ENCODE peak calls at places on chromosomes 13 and 19, in ten cellular contexts. B is left lung; O is heart left ventricle; P is lung; Z is tibial nerve; M is CD8-positive, alpha-beta memory T cell; X is neuronal stem cell; S is stomach; Y is fibroblast of lung; D is aorta. V is an unnamed sample.

GRCh38 chr13:60274664-60275063 is 110.9 kb upstream of the DIAPH3 start:
- DNase-seq in S (no peak), Z (no peak), Y (no peak), P (no peak), B (no peak), M (no peak), D (no peak), X (no peak), O (no peak), V (no peak)

GRCh38 chr19:43699506-43700367 is 16.1 kb upstream of the IRGC start:
- DNase-seq in Y (peak; percentile 52), O (peak; percentile 46), B (peak; percentile 83), P (no peak), Z (no peak), S (peak; percentile 34), D (peak; percentile 63), X (peak; percentile 63), M (peak; percentile 5), V (no peak)

GRCh38 chr13:66048888-66049287 is 1181.2 kb downstream of the PCDH9 start:
- DNase-seq in O (no peak), M (no peak), Z (no peak), B (no peak), P (no peak), X (no peak), D (no peak), S (no peak), Y (no peak), V (no peak)

GRCh38 chr13:99988469-99989375 is 7.1 kb downstream of the ZIC2 start:
- DNase-seq in O (no peak), X (peak; percentile 6), D (no peak), P (no peak), S (no peak), Y (no peak), Z (no peak), M (no peak), B (no peak), V (no peak)

GRCh38 chr19:48186541-48186991 is 16.1 kb downstream of the ZSWIM9 start:
- DNase-seq in P (no peak), M (no peak), Z (no peak), S (no peak), B (no peak), O (no peak), Y (no peak), X (no peak), D (no peak), V (no peak)

GRCh38 chr13:111519041-111519440 is 198.6 kb downstream of the TEX29 start:
- DNase-seq in S (no peak), Z (no peak), D (no peak), O (no peak), M (no peak), X (no peak), Y (no peak), P (no peak), B (peak; percentile 39), V (no peak)

GRCh38 chr13:90757127-90757680 is 590.3 kb upstream of the MIR17HG start:
- DNase-seq in Y (no peak), O (no peak), B (no peak), D (no peak), M (no peak), P (no peak), S (no peak), X (no peak), Z (no peak), V (no peak)

GRCh38 chr13:102648046-102648445 is 46.8 kb downstream of the METTL21C start:
- DNase-seq in X (no peak), M (no peak), Z (no peak), O (no peak), B (no peak), S (no peak), D (no peak), P (no peak), Y (no peak), V (no peak)

DNA sequence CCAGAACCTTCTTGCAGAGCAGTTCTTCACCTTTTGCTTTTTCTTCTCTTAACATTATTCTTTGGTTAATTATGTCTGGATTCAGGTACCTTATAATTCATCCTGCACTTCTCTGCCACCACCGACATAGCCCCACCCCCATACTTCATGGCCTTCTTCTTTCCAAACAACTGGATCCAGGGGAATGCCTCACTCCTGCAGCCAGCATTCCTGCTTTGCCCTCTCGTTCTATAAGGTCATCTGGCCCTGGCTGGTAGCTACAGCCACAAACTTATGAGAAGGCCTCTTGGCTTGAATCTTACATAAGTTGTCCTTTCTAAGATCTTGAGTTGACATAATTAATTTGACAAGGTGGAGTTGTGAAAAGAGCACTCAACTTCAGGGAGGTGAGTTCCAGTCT is 84.1 kb upstream of the FRY start:
- DNase-seq in Z (no peak), O (no peak), M (no peak), S (no peak), X (no peak), D (no peak), Y (no peak), P (no peak), B (no peak), V (no peak)
- H3K4me1 ChIP-seq in Z (peaks cover 13% of the 10 kb centered on the region), O (peaks cover 29% of the 10 kb centered on the region), M (no peaks in the 10 kb centered on the region), S (peaks cover 13% of the 10 kb centered on the region), X (peaks cover 6% of the 10 kb centered on the region), D (no peaks in the 10 kb centered on the region), Y (peaks cover 28% of the 10 kb centered on the region), P (peaks cover 6% of the 10 kb centered on the region), B (peaks cover 70% of the 10 kb centered on the region), V (no peaks in the 10 kb centered on the region)

GRCh38 chr19:41941410-41942202 is 13.4 kb upstream of the ERFL start:
- DNase-seq in S (no peak), P (no peak), B (no peak), O (no peak), D (no peak), Z (no peak), X (no peak), Y (no peak), M (no peak), V (no peak)

GRCh38 chr19:41940443-41941409 is 12.5 kb upstream of the ERFL start:
- DNase-seq in Z (no peak), B (no peak), S (no peak), Y (no peak), D (no peak), O (no peak), M (no peak), X (no peak), P (no peak), V (no peak)

GRCh38 chr19:41937976-41938375 is 9.7 kb upstream of the ERFL start:
- DNase-seq in Z (no peak), S (no peak), M (no peak), D (no peak), P (no peak), X (no peak), Y (no peak), O (no peak), B (no peak), V (no peak)

GRCh38 chr19:41937525-41937924 is 9.3 kb upstream of the ERFL start:
- DNase-seq in P (no peak), S (no peak), Z (no peak), O (no peak), M (no peak), X (no peak), Y (no peak), D (no peak), B (no peak), V (no peak)

GRCh38 chr19:41939861-41940442 is 11.7 kb upstream of the ERFL start:
- DNase-seq in Z (no peak), X (no peak), P (no peak), Y (no peak), B (peak; percentile 84), S (peak; percentile 43), O (peak; percentile 54), D (no peak), M (no peak), V (peak; percentile 33)
- H3K4me3 ChIP-seq in Z (peak overlapping the region; percentile 45), X (peak overlapping the region; percentile 77), P (peak overlapping the region; percentile 26), Y (no peak overlapping the region), B (peak overlapping the region; percentile 40), S (peak overlapping the region; percentile 46), O (peak overlapping the region; percentile 54), D (no peak overlapping the region), M (no peak overlapping the region), V (peak overlapping the region; percentile 53)

GRCh38 chr19:13998426-13998825 is 7.7 kb downstream of the RFX1 start:
- DNase-seq in Y (no peak), B (no peak), Z (no peak), D (peak; percentile 2), X (no peak), O (no peak), M (no peak), P (no peak), S (no peak), V (no peak)

GRCh38 chr19:14003279-14004051 is 2.7 kb downstream of the RFX1 start:
- DNase-seq in D (peak; percentile 46), X (no peak), P (no peak), Z (no peak), O (no peak), Y (no peak), S (no peak), M (peak; percentile 36), B (peak; percentile 8), V (no peak)

GRCh38 chr19:14002571-14003278 is 3.4 kb downstream of the RFX1 start:
- DNase-seq in B (peak; percentile 59), O (no peak), X (no peak), S (no peak), D (peak; percentile 49), M (peak; percentile 51), P (no peak), Z (no peak), Y (no peak), V (no peak)

GRCh38 chr19:13999085-13999484 is 7.0 kb downstream of the RFX1 start:
- DNase-seq in Z (no peak), S (no peak), O (no peak), Y (no peak), D (no peak), M (no peak), P (no peak), X (no peak), B (no peak), V (no peak)

DNA sequence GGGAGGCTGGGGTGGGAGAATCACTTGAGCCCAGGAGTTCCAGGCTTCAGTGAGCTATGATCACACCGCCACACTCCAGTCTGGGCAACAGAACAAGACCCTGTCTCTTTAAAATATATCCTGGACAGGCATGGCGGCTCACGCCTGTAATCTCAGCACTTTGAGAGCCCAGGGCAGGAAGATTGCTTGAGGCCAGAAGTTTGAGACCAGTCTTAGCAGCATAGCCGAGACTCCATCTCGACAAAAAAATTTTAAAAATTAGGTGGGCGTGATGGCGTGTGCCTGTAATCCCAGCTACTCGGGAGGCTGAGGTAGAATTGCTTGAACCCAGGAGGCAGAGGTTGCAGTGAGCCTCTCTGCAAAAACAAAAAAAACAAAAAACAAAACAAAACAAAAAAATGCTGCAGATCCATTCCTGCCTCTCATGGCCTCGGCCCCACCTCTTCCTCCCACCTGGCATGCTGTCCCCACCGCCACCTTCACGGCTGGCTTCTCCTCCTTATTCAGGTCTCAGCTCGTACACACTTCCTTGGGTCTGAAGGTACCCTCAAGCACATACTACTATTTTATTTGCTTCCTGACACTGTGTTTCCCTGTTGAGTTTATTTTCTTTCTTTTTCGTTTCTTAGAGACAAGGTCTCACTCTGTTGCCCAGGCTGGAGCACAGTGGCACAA is 5.3 kb downstream of the RFX1 start:
- DNase-seq in B (peak; percentile 13), O (no peak), Y (no peak), S (no peak), Z (no peak), X (no peak), D (no peak), P (no peak), M (no peak), V (no peak)
- H3K27ac ChIP-seq in B (no peak overlapping the region), O (no peak overlapping the region), Y (no peak overlapping the region), S (no peak overlapping the region), Z (no peak overlapping the region), X (no peak overlapping the region), D (no peak overlapping the region), P (no peak overlapping the region), M (no peak overlapping the region), V (peak overlapping the region; percentile 72)

DNA sequence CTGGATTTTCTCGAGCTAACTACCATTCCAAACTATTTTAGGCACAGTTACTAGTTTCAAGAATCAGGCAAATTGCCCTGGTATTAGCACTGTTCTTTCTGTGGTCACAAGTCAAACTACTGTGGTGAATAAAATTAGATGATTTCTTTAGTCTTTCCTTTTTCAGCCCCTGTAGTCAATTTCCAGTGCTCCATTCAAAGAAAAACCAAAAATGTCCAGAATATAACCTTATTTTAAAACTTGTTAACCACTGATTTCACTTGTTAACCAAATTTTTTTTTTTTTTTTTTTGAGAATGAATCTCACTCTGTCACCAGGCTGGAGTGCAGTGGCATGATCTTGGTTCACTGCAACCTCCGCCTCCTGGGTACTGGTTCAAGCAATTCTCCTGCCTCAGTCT is 50.6 kb upstream of the USPL1 start:
- DNase-seq in O (no peak), B (no peak), X (no peak), Y (no peak), D (no peak), P (no peak), S (no peak), M (no peak), Z (no peak), V (no peak)
- H3K4me1 ChIP-seq in O (peaks cover 8% of the 10 kb centered on the region), B (peaks cover 8% of the 10 kb centered on the region), X (no peaks in the 10 kb centered on the region), Y (peaks cover 11% of the 10 kb centered on the region), D (no peaks in the 10 kb centered on the region), P (peaks cover 2% of the 10 kb centered on the region), S (peaks cover 13% of the 10 kb centered on the region), M (peaks cover 3% of the 10 kb centered on the region), Z (no peaks in the 10 kb centered on the region), V (no peaks in the 10 kb centered on the region)

V was measured in effector memory CD4-positive, alpha-beta T cell.